ENCODE peak calls at places on chromosomes 6 and 20, in nine cellular contexts. One of them, this sample, is unnamed.
A peak's percentile ranks its signal among the peaks of the same experiment; 100 is the strongest.

GRCh38 chr6:5173862-5174643 is 86.7 kb downstream of the LYRM4 start:
- DNase-seq in cardiac muscle cell: no peak
- DNase-seq in ascending aorta: no peak
- DNase-seq in spleen: no peak
- DNase-seq in kidney: no peak
- DNase-seq in heart left ventricle: no peak
- DNase-seq in heart right ventricle: peak; percentile 16
- DNase-seq in prostate gland: no peak
- DNase-seq in neural progenitor cell: no peak
- DNase-seq in this sample: no peak

GRCh38 chr20:19254086-19254821 is 41.8 kb downstream of the SLC24A3 start:
- DNase-seq in cardiac muscle cell: no peak
- DNase-seq in ascending aorta: no peak
- DNase-seq in spleen: no peak
- DNase-seq in kidney: no peak
- DNase-seq in heart left ventricle: no peak
- DNase-seq in heart right ventricle: no peak
- DNase-seq in prostate gland: no peak
- DNase-seq in neural progenitor cell: no peak
- DNase-seq in this sample: no peak

GRCh38 chr6:44512868-44513641 is 125.5 kb downstream of the CDC5L start:
- DNase-seq in cardiac muscle cell: no peak
- DNase-seq in ascending aorta: no peak
- DNase-seq in spleen: no peak
- DNase-seq in kidney: no peak
- DNase-seq in heart left ventricle: peak; percentile 36
- DNase-seq in heart right ventricle: peak; percentile 25
- DNase-seq in prostate gland: no peak
- DNase-seq in neural progenitor cell: no peak
- DNase-seq in this sample: no peak

GRCh38 chr20:17518339-17519052 is 12.7 kb downstream of the BFSP1 start:
- DNase-seq in cardiac muscle cell: no peak
- DNase-seq in ascending aorta: no peak
- DNase-seq in spleen: no peak
- DNase-seq in kidney: no peak
- DNase-seq in heart left ventricle: no peak
- DNase-seq in heart right ventricle: no peak
- DNase-seq in prostate gland: no peak
- DNase-seq in neural progenitor cell: peak; percentile 39
- DNase-seq in this sample: no peak

GRCh38 chr6:163457637-163458561 is 43.4 kb downstream of the QKI start:
- DNase-seq in cardiac muscle cell: peak; percentile 44
- DNase-seq in ascending aorta: no peak
- DNase-seq in spleen: no peak
- DNase-seq in kidney: no peak
- DNase-seq in heart left ventricle: no peak
- DNase-seq in heart right ventricle: no peak
- DNase-seq in prostate gland: no peak
- DNase-seq in neural progenitor cell: no peak
- DNase-seq in this sample: no peak

GRCh38 chr6:136752554-136752953 is 39.7 kb downstream of the MAP3K5 start:
- DNase-seq in cardiac muscle cell: peak; percentile 25
- DNase-seq in ascending aorta: no peak
- DNase-seq in spleen: no peak
- DNase-seq in kidney: no peak
- DNase-seq in heart left ventricle: no peak
- DNase-seq in heart right ventricle: no peak
- DNase-seq in prostate gland: no peak
- DNase-seq in neural progenitor cell: no peak
- DNase-seq in this sample: no peak

GRCh38 chr6:44056392-44057237 is 70.6 kb downstream of the MRPL14 start:
- DNase-seq in cardiac muscle cell: no peak
- DNase-seq in ascending aorta: no peak
- DNase-seq in spleen: peak; percentile 58
- DNase-seq in kidney: peak; percentile 54
- DNase-seq in heart left ventricle: peak; percentile 83
- DNase-seq in heart right ventricle: peak; percentile 74
- DNase-seq in prostate gland: no peak
- DNase-seq in neural progenitor cell: no peak
- DNase-seq in this sample: no peak

GRCh38 chr20:6632187-6632586 is 135.3 kb upstream of the BMP2 start:
- DNase-seq in cardiac muscle cell: peak; percentile 23
- DNase-seq in ascending aorta: no peak
- DNase-seq in spleen: no peak
- DNase-seq in kidney: peak; percentile 72
- DNase-seq in heart left ventricle: peak; percentile 30
- DNase-seq in heart right ventricle: peak; percentile 26
- DNase-seq in prostate gland: no peak
- DNase-seq in neural progenitor cell: no peak
- DNase-seq in this sample: no peak

GRCh38 chr6:105397987-105398386 is 4.9 kb downstream of the PREP start:
- DNase-seq in cardiac muscle cell: peak; percentile 38
- DNase-seq in ascending aorta: no peak
- DNase-seq in spleen: no peak
- DNase-seq in kidney: no peak
- DNase-seq in heart left ventricle: no peak
- DNase-seq in heart right ventricle: no peak
- DNase-seq in prostate gland: no peak
- DNase-seq in neural progenitor cell: peak; percentile 82
- DNase-seq in this sample: no peak

GRCh38 chr20:58702161-58702510 is 9.5 kb downstream of the NPEPL1 start:
- DNase-seq in cardiac muscle cell: no peak
- DNase-seq in ascending aorta: no peak
- DNase-seq in spleen: peak; percentile 63
- DNase-seq in kidney: peak; percentile 60
- DNase-seq in heart left ventricle: no peak
- DNase-seq in heart right ventricle: no peak
- DNase-seq in prostate gland: no peak
- DNase-seq in neural progenitor cell: no peak
- DNase-seq in this sample: peak; percentile 5

GRCh38 chr6:113997106-113997505 is 26.2 kb upstream of the HDAC2 start:
- DNase-seq in cardiac muscle cell: no peak
- DNase-seq in ascending aorta: no peak
- DNase-seq in spleen: no peak
- DNase-seq in kidney: no peak
- DNase-seq in heart left ventricle: no peak
- DNase-seq in heart right ventricle: no peak
- DNase-seq in prostate gland: no peak
- DNase-seq in neural progenitor cell: no peak
- DNase-seq in this sample: no peak

GRCh38 chr20:12030470-12030869 is 112.8 kb downstream of the BTBD3 start:
- DNase-seq in cardiac muscle cell: no peak
- DNase-seq in ascending aorta: no peak
- DNase-seq in spleen: no peak
- DNase-seq in kidney: no peak
- DNase-seq in heart left ventricle: no peak
- DNase-seq in heart right ventricle: no peak
- DNase-seq in prostate gland: peak; percentile 48
- DNase-seq in neural progenitor cell: no peak
- DNase-seq in this sample: no peak

GRCh38 chr6:25419879-25420278 is 140.7 kb downstream of the CARMIL1 start:
- DNase-seq in cardiac muscle cell: no peak
- DNase-seq in ascending aorta: no peak
- DNase-seq in spleen: no peak
- DNase-seq in kidney: no peak
- DNase-seq in heart left ventricle: no peak
- DNase-seq in heart right ventricle: no peak
- DNase-seq in prostate gland: no peak
- DNase-seq in neural progenitor cell: no peak
- DNase-seq in this sample: no peak

GRCh38 chr6:134002821-134003220 is 49.6 kb downstream of the SLC2A12 start:
- DNase-seq in cardiac muscle cell: no peak
- DNase-seq in ascending aorta: no peak
- DNase-seq in spleen: no peak
- DNase-seq in kidney: no peak
- DNase-seq in heart left ventricle: no peak
- DNase-seq in heart right ventricle: no peak
- DNase-seq in prostate gland: no peak
- DNase-seq in neural progenitor cell: no peak
- DNase-seq in this sample: no peak

GRCh38 chr6:107116328-107116892 is 1.1 kb upstream of the BEND3 start:
- DNase-seq in cardiac muscle cell: peak; percentile 71
- DNase-seq in ascending aorta: no peak
- DNase-seq in spleen: no peak
- DNase-seq in kidney: no peak
- DNase-seq in heart left ventricle: no peak
- DNase-seq in heart right ventricle: no peak
- DNase-seq in prostate gland: peak; percentile 55
- DNase-seq in neural progenitor cell: peak; percentile 67
- DNase-seq in this sample: peak; percentile 51
- TF ChIP-seq CTCF in cardiac muscle cell: peak; percentile 16
- TF ChIP-seq CTCF in ascending aorta: no peak
- TF ChIP-seq CTCF in spleen: no peak
- TF ChIP-seq CTCF in kidney: no peak
- TF ChIP-seq CTCF in heart left ventricle: no peak
- TF ChIP-seq CTCF in heart right ventricle: no peak
- TF ChIP-seq CTCF in prostate gland: no peak
- TF ChIP-seq CTCF in neural progenitor cell: no peak
- TF ChIP-seq CTCF in this sample: no peak

DNA sequence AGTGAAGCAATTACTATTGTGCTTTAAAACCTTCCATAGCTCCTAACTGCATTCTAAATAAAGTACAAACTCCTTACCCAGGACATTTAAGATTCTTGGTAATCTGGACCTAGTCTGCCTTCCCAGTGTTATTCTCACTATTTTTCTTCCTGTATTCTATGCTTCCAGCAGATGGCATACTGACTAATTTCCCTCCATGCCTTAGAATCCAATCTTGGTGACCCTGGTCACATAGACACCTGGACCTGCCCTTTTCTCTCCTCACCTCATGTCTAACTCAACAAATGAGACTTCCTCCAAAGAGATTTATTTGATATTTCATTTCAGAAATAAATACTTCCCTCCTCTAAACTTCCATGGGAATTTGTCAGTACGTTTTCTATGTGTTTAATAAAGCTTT is 25.8 kb downstream of the ROS1 start:
- DNase-seq in cardiac muscle cell: no peak
- DNase-seq in ascending aorta: no peak
- DNase-seq in spleen: no peak
- DNase-seq in kidney: no peak
- DNase-seq in heart left ventricle: no peak
- DNase-seq in heart right ventricle: no peak
- DNase-seq in prostate gland: no peak
- DNase-seq in neural progenitor cell: no peak
- DNase-seq in this sample: no peak
- H3K36me3 ChIP-seq in cardiac muscle cell: no peaks in the 10 kb centered on the region
- H3K36me3 ChIP-seq in ascending aorta: no peaks in the 10 kb centered on the region
- H3K36me3 ChIP-seq in spleen: no peaks in the 10 kb centered on the region
- H3K36me3 ChIP-seq in kidney: no peaks in the 10 kb centered on the region
- H3K36me3 ChIP-seq in heart left ventricle: no peaks in the 10 kb centered on the region
- H3K36me3 ChIP-seq in heart right ventricle: no peaks in the 10 kb centered on the region
- H3K36me3 ChIP-seq in prostate gland: no peaks in the 10 kb centered on the region
- H3K36me3 ChIP-seq in neural progenitor cell: no peaks in the 10 kb centered on the region
- H3K36me3 ChIP-seq in this sample: no peaks in the 10 kb centered on the region

GRCh38 chr6:117557951-117558350 is 44.4 kb downstream of the GOPC start:
- DNase-seq in cardiac muscle cell: no peak
- DNase-seq in ascending aorta: no peak
- DNase-seq in spleen: no peak
- DNase-seq in kidney: no peak
- DNase-seq in heart left ventricle: no peak
- DNase-seq in heart right ventricle: no peak
- DNase-seq in prostate gland: no peak
- DNase-seq in neural progenitor cell: no peak
- DNase-seq in this sample: no peak

GRCh38 chr6:117558818-117559217 is 43.5 kb downstream of the GOPC start:
- DNase-seq in cardiac muscle cell: no peak
- DNase-seq in ascending aorta: no peak
- DNase-seq in spleen: no peak
- DNase-seq in kidney: no peak
- DNase-seq in heart left ventricle: no peak
- DNase-seq in heart right ventricle: no peak
- DNase-seq in prostate gland: no peak
- DNase-seq in neural progenitor cell: no peak
- DNase-seq in this sample: no peak

GRCh38 chr6:117555882-117556498 is 46.3 kb downstream of the GOPC start:
- DNase-seq in cardiac muscle cell: peak; percentile 51
- DNase-seq in ascending aorta: no peak
- DNase-seq in spleen: no peak
- DNase-seq in kidney: no peak
- DNase-seq in heart left ventricle: no peak
- DNase-seq in heart right ventricle: peak; percentile 41
- DNase-seq in prostate gland: peak; percentile 36
- DNase-seq in neural progenitor cell: peak; percentile 30
- DNase-seq in this sample: no peak

GRCh38 chr6:117552618-117553017 is 49.7 kb downstream of the GOPC start:
- DNase-seq in cardiac muscle cell: no peak
- DNase-seq in ascending aorta: no peak
- DNase-seq in spleen: no peak
- DNase-seq in kidney: no peak
- DNase-seq in heart left ventricle: no peak
- DNase-seq in heart right ventricle: no peak
- DNase-seq in prostate gland: no peak
- DNase-seq in neural progenitor cell: no peak
- DNase-seq in this sample: no peak

DNA sequence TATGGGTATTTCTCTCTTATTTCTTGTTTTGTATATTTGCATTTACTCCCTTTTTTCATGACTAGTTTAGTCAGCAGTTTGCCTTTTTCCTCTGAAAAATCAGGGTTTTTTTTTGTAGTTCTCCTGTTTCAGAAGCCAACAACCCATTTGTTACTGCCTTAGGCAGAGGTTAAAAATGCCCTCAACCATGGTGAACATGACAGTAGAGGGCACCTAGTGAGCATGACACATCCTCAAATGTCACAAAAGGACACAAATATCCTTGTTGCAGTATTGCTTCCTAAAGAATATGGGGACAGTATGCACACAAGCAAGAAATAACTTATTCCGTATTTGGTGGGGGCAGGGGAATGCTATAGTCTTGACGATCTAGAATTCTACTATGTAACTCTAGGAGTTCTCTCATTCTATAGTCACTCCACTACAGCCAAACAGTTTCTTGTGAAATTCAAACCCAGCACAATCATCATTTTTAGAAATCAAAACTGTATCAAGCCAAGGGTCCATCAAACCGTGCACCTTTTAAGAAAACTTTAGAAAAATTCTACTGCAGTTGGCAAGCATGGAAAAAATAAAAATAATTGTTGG is 47.0 kb downstream of the GOPC start:
- DNase-seq in cardiac muscle cell: no peak
- DNase-seq in ascending aorta: no peak
- DNase-seq in spleen: no peak
- DNase-seq in kidney: no peak
- DNase-seq in heart left ventricle: no peak
- DNase-seq in heart right ventricle: no peak
- DNase-seq in prostate gland: no peak
- DNase-seq in neural progenitor cell: no peak
- DNase-seq in this sample: no peak
- H3K27ac ChIP-seq in cardiac muscle cell: no peak overlapping the region
- H3K27ac ChIP-seq in ascending aorta: no peak overlapping the region
- H3K27ac ChIP-seq in spleen: no peak overlapping the region
- H3K27ac ChIP-seq in kidney: no peak overlapping the region
- H3K27ac ChIP-seq in heart left ventricle: no peak overlapping the region
- H3K27ac ChIP-seq in heart right ventricle: no peak overlapping the region
- H3K27ac ChIP-seq in prostate gland: no peak overlapping the region
- H3K27ac ChIP-seq in neural progenitor cell: no peak overlapping the region
- H3K27ac ChIP-seq in this sample: no peak overlapping the region

DNA sequence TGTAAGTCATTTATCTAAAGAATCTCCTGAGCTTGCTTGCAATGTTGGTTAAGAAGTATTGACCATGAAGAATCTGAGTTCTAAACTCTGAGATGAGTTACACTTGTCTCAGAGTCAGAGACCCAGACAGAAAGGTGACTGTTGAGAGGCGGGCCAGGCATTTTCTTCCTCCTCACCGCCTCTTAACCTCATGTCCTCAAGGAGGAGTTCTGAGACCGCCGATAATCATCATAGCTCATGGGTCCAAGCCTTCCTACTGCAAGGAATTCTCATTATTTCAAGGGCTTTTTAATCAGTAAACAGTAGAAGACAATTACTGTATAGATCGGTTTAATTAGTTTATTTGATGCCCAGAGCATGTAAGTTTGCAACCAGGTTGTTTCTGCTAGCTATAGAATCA is 382.4 kb upstream of the MMS22L start:
- DNase-seq in cardiac muscle cell: no peak
- DNase-seq in ascending aorta: no peak
- DNase-seq in spleen: no peak
- DNase-seq in kidney: no peak
- DNase-seq in heart left ventricle: no peak
- DNase-seq in heart right ventricle: no peak
- DNase-seq in prostate gland: no peak
- DNase-seq in neural progenitor cell: peak; percentile 31
- DNase-seq in this sample: no peak
- TF ChIP-seq CTCF in cardiac muscle cell: no peak
- TF ChIP-seq CTCF in ascending aorta: no peak
- TF ChIP-seq CTCF in spleen: no peak
- TF ChIP-seq CTCF in kidney: no peak
- TF ChIP-seq CTCF in heart left ventricle: no peak
- TF ChIP-seq CTCF in heart right ventricle: no peak
- TF ChIP-seq CTCF in prostate gland: no peak
- TF ChIP-seq CTCF in neural progenitor cell: peak; percentile 18
- TF ChIP-seq CTCF in this sample: no peak